ENCODE peak calls at places on chromosomes 6 and 20, in nine cellular contexts. S is PC-9, T is transverse colon, A is heart left ventricle, B is trophoblast cell, U is left lung, Y is dorsolateral prefrontal cortex, N is right cardiac atrium, M is lower lobe of right lung. G is an unnamed sample.

GRCh38 chr20:25238319-25239037 is 9.4 kb upstream of the PYGB start:
- DNase-seq in Y (no peak), S (peak), M (no peak), N (no peak), U (no peak), B (peak), T (no peak), A (no peak), G (no peak)

GRCh38 chr20:62117658-62118057 is 4.6 kb upstream of the LSM14B start:
- DNase-seq in S (no peak), B (no peak), N (peak), M (no peak), Y (no peak), U (no peak), T (peak), A (peak), G (no peak)

GRCh38 chr6:127484207-127484858 is 25.1 kb upstream of the KIAA0408 start:
- DNase-seq in S (no peak), U (no peak), B (no peak), N (no peak), Y (no peak), M (no peak), A (no peak), T (no peak), G (peak)

GRCh38 chr6:106300944-106301343 is 24.6 kb downstream of the ATG5 start:
- DNase-seq in Y (no peak), A (no peak), M (no peak), N (no peak), S (no peak), B (peak), T (no peak), U (no peak), G (no peak)

GRCh38 chr20:33401922-33402369 is 627 bp upstream of the CDK5RAP1 start:
- DNase-seq in Y (no peak), S (no peak), A (no peak), U (no peak), B (no peak), N (no peak), T (no peak), M (no peak), G (no peak)

GRCh38 chr6:37763413-37763812 is 56.1 kb upstream of the ZFAND3 start:
- DNase-seq in U (no peak), S (no peak), B (no peak), N (no peak), T (no peak), M (no peak), A (no peak), Y (no peak), G (no peak)

GRCh38 chr6:55137925-55138324 is 36.4 kb upstream of the HCRTR2 start:
- DNase-seq in B (no peak), M (no peak), U (no peak), S (no peak), N (no peak), Y (no peak), A (no peak), T (no peak), G (no peak)

GRCh38 chr6:1894954-1895353 is 285.2 kb downstream of the FOXC1 start:
- DNase-seq in Y (no peak), M (no peak), A (no peak), S (peak), T (peak), U (no peak), N (no peak), B (no peak), G (peak)

GRCh38 chr20:59515013-59515905 is 89.1 kb upstream of the PHACTR3 start:
- DNase-seq in Y (peak), A (peak), U (peak), S (peak), T (peak), B (peak), M (peak), N (peak), G (no peak)

GRCh38 chr6:116256694-116257093 is 2.8 kb upstream of the TSPYL4 start:
- DNase-seq in A (no peak), B (no peak), M (no peak), N (no peak), Y (no peak), T (no peak), U (no peak), S (no peak), G (no peak)
- H3K27ac ChIP-seq in A (no peak), B (no peak), M (no peak), N (no peak), Y (no peak), T (no peak), U (no peak), S (no peak), G (no peak)

GRCh38 chr6:150592377-150592995 is 7.2 kb upstream of the PLEKHG1 start:
- DNase-seq in M (no peak), U (no peak), A (no peak), Y (no peak), N (no peak), B (peak), T (peak), S (no peak), G (no peak)
- H3K27ac ChIP-seq in M (no peak), U (no peak), A (no peak), Y (no peak), N (no peak), B (no peak), T (peak), S (no peak), G (no peak)

DNA sequence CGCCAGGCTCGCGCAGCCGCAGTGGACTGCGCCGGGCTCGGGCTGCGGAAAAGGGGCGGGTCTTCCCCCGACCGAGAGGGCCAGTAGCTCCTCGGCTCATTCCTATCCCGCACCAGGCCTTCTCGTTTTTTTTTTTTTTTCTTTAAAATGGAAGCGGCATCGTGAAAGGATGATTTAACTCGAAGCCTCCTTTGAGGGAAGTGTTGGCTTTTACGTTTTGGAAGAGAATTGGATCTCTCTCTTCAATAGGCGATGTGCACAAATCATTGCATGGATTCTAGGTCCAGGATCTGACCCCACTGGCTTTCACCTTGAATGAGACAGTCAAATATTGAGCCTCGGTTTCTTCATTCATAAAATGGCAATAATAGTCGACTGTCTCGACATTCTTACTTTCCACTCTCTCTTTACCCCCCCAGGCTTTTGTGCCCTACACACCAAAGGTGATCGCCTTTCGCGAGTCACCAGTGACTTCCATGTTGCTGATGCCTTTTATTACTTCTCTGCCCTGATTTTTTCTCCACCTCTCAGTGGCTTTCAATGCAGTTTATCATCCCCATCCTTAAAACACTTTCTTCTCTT is 320 bp upstream of the DTNBP1 start:
- DNase-seq in M (no peak), B (peak), A (no peak), N (no peak), T (no peak), Y (no peak), U (no peak), S (no peak), G (no peak)
- H3K27ac ChIP-seq in M (peak), B (no peak), A (peak), N (no peak), T (peak), Y (no peak), U (no peak), S (no peak), G (no peak)

GRCh38 chr20:20755674-20756319 is 43.4 kb upstream of the RALGAPA2 start:
- DNase-seq in A (no peak), Y (no peak), B (no peak), U (no peak), M (no peak), T (no peak), S (no peak), N (no peak), G (no peak)

GRCh38 chr20:20754758-20755157 is 42.3 kb upstream of the RALGAPA2 start:
- DNase-seq in N (no peak), S (no peak), M (no peak), B (no peak), T (no peak), Y (no peak), U (no peak), A (no peak), G (no peak)

GRCh38 chr20:20755227-20755626 is 42.8 kb upstream of the RALGAPA2 start:
- DNase-seq in U (no peak), Y (no peak), T (no peak), M (no peak), N (no peak), S (no peak), A (no peak), B (no peak), G (no peak)

GRCh38 chr20:20761302-20761701 is 48.9 kb upstream of the RALGAPA2 start:
- DNase-seq in T (no peak), B (no peak), A (no peak), U (no peak), Y (no peak), M (no peak), N (no peak), S (no peak), G (no peak)

GRCh38 chr20:20759132-20759531 is 46.7 kb upstream of the RALGAPA2 start:
- DNase-seq in M (no peak), N (no peak), S (no peak), Y (no peak), U (no peak), B (no peak), A (no peak), T (peak), G (no peak)
- H3K27ac ChIP-seq in M (peak), N (peak), S (no peak), Y (no peak), U (no peak), B (no peak), A (peak), T (peak), G (no peak)

DNA sequence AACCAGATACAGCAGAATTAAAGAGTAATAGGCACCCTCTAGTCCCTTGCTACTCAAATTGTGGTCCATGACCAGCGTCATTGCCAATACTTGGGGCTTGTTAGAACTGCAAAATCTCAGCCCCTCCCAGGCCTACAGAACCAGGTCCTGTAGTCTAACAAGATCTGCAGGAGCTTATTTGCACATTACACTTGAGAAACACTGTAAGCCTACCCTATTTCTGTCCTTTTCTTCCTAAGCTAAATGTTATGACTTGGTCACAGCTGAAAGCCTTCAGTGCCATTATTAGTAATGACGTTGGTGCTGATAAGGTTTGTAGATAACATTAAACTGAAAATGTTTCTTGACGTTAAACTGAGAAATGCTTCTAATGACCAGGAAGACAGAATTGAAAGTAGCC is 36.6 kb downstream of the CARMIL1 start:
- DNase-seq in Y (no peak), U (no peak), B (no peak), A (no peak), M (no peak), N (no peak), T (no peak), S (no peak), G (no peak)
- H3K27ac ChIP-seq in Y (no peak), U (no peak), B (no peak), A (peak), M (no peak), N (no peak), T (no peak), S (no peak), G (no peak)

DNA sequence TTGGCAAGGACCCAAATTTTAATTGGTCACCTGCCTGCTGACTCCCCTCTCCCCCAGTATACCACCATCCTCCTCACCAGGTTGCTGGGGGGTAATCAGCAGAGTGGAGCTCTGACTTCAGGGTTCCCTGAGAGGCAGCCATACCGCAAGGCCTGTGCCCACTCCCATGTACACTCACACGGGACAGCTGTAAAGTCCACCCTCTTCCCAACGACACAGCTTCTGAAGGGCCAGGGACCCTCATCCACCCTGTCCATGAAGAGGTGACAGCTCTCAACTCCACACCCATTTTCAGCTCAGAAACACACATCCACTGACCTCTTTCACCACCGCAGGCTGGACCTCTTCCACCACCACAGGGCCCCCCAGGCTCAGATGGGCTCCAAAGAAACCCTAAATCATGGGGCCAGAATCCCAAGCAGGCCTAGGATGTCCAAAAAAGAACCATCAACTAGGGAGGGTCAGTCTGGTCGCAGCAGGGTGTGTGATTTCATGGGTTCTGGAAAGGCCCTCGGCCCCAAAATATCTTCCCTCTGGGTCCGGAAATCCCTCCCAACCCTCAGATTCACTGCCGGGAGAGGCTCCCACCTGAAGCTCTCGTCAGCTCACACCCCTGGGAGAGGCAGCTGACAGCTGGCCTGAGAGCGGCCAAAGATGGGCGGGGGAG is 29.9 kb downstream of the TFEB start:
- DNase-seq in M (no peak), S (no peak), T (no peak), A (no peak), Y (no peak), B (no peak), U (no peak), N (no peak), G (no peak)
- H3K27ac ChIP-seq in M (peak), S (no peak), T (peak), A (peak), Y (peak), B (no peak), U (peak), N (peak), G (peak)

G was measured in epithelial cell of prostate.